ENCODE peak calls at places on chromosome 16, in five cellular contexts. H is tibial artery; X is lower leg skin; Z is effector memory CD4-positive, alpha-beta T cell; W is naive thymus-derived CD4-positive, alpha-beta T cell. O is an unnamed sample.

GRCh38 chr16:77993111-77993571 is 29.2 kb upstream of the CLEC3A start:
- DNase-seq in H (no peak), X (no peak), Z (no peak), W (no peak), O (no peak)

GRCh38 chr16:57814896-57815295 is 12.6 kb upstream of the KIFC3 start:
- DNase-seq in H (no peak), X (no peak), Z (no peak), W (no peak), O (no peak)

GRCh38 chr16:64991011-64991410 is 130.9 kb downstream of the CDH11 start:
- DNase-seq in H (no peak), X (no peak), Z (no peak), W (no peak), O (no peak)

GRCh38 chr16:78563905-78564304 is 464.5 kb downstream of the WWOX start:
- DNase-seq in H (no peak), X (no peak), Z (no peak), W (no peak), O (no peak)

GRCh38 chr16:88610080-88610479 is 28.3 kb upstream of the IL17C start:
- DNase-seq in H (no peak), X (no peak), Z (no peak), W (no peak), O (no peak)

GRCh38 chr16:87636050-87636684 is 33.9 kb downstream of the JPH3 start:
- DNase-seq in H (peak), X (peak), Z (peak), W (peak), O (peak)

GRCh38 chr16:4264546-4264945 is 8.3 kb downstream of the TFAP4 start:
- DNase-seq in H (no peak), X (no peak), Z (no peak), W (no peak), O (no peak)

GRCh38 chr16:5412721-5413120 is 315.1 kb upstream of the EEF2KMT start:
- DNase-seq in H (no peak), X (no peak), Z (no peak), W (no peak), O (no peak)

GRCh38 chr16:4664538-4665418 is 28.6 kb upstream of the NUDT16L1 start:
- DNase-seq in H (peak), X (no peak), Z (peak), W (peak), O (peak)

GRCh38 chr16:23847938-23848337 is 12.2 kb downstream of the PRKCB start:
- DNase-seq in H (no peak), X (no peak), Z (peak), W (peak), O (no peak)

GRCh38 chr16:12141073-12141472 is 164.5 kb downstream of the SNX29 start:
- DNase-seq in H (no peak), X (no peak), Z (no peak), W (no peak), O (no peak)

GRCh38 chr16:53503270-53503911 is 382 bp upstream of the AKTIP start:
- DNase-seq in H (peak), X (peak), Z (peak), W (peak), O (peak)
- H3K4me3 ChIP-seq in H (peak), X (no peak), Z (peak), W (peak), O (peak)

DNA sequence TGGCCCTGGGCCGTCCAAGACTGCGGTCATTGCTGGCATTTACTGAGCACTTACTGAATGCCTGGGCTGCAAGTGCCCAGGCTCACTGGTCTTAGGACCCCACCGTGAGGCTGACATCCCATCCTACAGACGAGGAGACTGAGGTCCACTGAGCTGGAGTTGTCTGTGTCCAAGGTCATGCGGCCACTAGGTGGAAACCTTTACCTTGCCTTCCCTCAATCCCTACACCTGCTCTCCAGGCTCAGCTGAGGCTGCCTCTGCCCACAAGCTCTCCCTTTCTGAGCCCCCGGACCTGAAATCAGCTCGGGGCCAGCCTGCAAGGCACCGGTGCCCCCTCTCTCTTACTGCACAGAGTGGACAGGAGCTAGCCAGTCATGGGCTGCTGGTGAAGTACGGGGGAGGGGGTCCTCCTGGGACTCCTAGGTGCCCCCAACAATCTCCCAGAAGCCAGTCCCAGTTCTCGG is 1.5 kb downstream of the CASKIN1 start:
- DNase-seq in H (no peak), X (no peak), Z (peak), W (no peak), O (no peak)
- H3K4me3 ChIP-seq in H (no peak), X (no peak), Z (no peak), W (no peak), O (no peak)

GRCh38 chr16:89955001-89955685 is 6.6 kb downstream of the DEF8 start:
- DNase-seq in H (no peak), X (no peak), Z (no peak), W (no peak), O (no peak)

GRCh38 chr16:89958596-89958995 is 10.0 kb downstream of the DEF8 start:
- DNase-seq in H (no peak), X (no peak), Z (no peak), W (no peak), O (no peak)

GRCh38 chr16:89957214-89957785 is 8.7 kb downstream of the DEF8 start:
- DNase-seq in H (no peak), X (no peak), Z (no peak), W (no peak), O (no peak)

GRCh38 chr16:89958068-89958467 is 9.5 kb downstream of the DEF8 start:
- DNase-seq in H (no peak), X (no peak), Z (no peak), W (no peak), O (peak)

DNA sequence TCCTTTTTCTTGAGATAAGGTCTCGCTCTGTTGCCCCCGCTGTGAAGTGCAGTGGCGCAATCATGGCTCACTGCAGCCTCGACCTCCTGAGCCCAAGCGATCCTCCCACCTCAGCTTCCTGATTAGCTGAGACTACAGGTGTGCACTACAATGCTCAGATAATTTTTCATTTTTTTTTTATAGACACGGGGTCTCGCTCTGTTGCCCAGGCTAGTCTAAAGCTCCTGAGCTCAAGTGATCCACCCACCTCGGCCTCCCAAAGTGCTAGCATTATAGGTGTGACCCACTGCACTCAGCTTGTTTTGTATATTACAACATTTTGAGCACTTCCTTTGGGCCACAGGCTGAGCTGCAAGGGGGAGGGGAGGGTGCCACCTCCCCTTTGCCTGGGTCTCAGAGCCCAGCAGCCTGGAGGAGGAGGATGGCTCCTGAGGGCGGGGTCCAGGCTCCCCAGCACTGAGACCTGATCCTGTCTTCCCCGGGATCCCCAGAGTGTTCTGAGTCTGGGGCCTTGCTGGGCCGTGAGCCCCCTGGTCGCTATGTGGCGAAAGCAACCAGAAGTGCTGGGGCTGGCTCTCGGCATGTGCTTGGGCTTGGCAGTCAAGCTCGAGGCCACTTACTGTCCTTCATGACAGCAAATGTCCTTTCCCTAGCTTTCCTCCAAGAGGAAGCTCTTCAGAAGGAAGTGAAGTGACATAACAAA is 8.1 kb downstream of the DEF8 start:
- DNase-seq in H (no peak), X (no peak), Z (no peak), W (no peak), O (no peak)
- H3K4me3 ChIP-seq in H (no peak), X (no peak), Z (no peak), W (no peak), O (no peak)

GRCh38 chr16:49835116-49835880 is 20.6 kb downstream of the ZNF423 start:
- DNase-seq in H (peak), X (no peak), Z (no peak), W (no peak), O (no peak)
- H3K4me3 ChIP-seq in H (no peak), X (no peak), Z (no peak), W (no peak), O (no peak)

GRCh38 chr16:56346131-56346890 is 79.0 kb downstream of the AMFR start:
- DNase-seq in H (no peak), X (no peak), Z (no peak), W (no peak), O (no peak)
- H3K4me3 ChIP-seq in H (no peak), X (no peak), Z (no peak), W (no peak), O (no peak)

GRCh38 chr16:53081032-53081424 is 26.2 kb downstream of the CHD9 start:
- DNase-seq in H (no peak), X (no peak), Z (no peak), W (no peak), O (no peak)
- H3K4me3 ChIP-seq in H (peak), X (no peak), Z (no peak), W (no peak), O (no peak)

DNA sequence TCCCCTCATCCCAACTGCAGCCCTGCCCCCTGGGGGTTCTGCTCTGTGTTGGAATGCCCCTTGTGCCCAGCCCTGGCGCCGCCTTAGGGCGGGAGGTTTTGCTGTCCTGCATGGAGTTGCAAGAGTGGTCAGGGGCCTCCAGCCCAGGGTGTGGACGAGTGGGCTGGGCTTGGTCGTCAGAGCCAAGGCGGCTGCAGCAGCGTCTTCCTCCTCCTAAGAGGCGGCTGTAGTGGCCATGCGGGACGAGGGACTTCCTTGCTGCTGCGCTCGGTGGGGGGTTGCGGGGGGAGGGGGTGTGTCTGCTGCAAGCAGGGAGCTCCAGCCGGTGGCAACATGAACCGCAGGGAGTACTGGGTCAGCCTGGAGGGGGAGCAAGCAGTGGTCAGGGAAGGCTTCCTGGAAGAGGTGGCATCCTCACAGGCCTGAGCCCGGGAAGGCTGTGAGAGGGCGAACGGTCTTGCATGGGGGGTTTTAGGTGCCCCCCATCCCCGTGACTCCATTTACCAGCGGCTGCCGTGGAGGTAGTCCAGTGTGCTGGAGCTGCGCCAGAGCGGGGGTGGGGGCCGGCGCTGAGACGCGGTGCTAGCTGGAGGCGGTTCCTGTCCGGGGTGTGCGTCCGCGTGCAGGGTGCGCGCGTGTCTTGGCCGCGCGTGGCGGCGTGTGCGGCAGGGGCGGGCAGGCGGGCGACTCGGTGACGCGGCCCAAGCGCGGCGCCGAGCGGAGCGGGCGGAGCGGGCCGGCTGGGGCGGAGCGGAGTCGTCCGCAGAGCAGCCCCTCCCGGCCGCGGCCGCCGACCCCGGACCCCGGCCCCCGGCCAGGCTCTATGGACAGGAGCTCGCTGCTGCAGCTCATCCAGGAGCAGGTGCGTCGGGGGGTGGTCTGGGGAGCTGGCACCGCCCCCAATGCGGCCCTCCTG is at the start of gene RHBDL1:
- DNase-seq in H (no peak), X (no peak), Z (no peak), W (no peak), O (peak)
- H3K4me3 ChIP-seq in H (peak), X (no peak), Z (no peak), W (no peak), O (peak)

DNA sequence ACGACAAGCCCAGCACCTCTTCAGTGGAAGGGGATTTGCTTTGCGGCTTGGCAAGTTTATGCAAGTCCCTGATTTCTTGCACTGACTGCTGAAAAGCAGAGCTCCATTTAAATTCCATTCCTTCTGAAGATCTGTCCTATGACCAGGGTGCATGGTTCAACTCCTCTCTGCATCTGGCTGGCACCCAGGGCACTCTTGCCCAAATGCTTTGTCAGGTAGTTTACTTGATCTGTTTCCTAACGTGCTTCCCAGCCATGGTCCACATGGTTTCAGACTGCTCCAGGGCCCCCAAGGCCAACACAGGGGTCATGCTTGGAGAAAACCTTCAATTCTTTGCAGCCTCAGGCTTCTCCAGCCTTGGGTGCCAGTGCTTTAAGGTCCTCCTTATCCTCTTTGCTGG is 11.2 kb upstream of the HP start:
- DNase-seq in H (no peak), X (no peak), Z (no peak), W (no peak), O (no peak)
- H3K4me3 ChIP-seq in H (no peak), X (no peak), Z (no peak), W (no peak), O (no peak)

GRCh38 chr16:85461814-85462404 is 151.2 kb upstream of the GSE1 start:
- DNase-seq in H (no peak), X (no peak), Z (no peak), W (no peak), O (no peak)
- H3K4me3 ChIP-seq in H (peak), X (no peak), Z (peak), W (peak), O (no peak)

GRCh38 chr16:1917056-1917664 is 1.1 kb downstream of the HS3ST6 start:
- DNase-seq in H (no peak), X (no peak), Z (no peak), W (no peak), O (no peak)
- H3K4me3 ChIP-seq in H (no peak), X (peak), Z (no peak), W (no peak), O (no peak)